ENCODE peak calls at places on chromosomes 2 and 18, in ten cellular contexts. One of them, this sample, is unnamed.

GRCh38 chr2:101124684-101125366 is 26.4 kb downstream of the TBC1D8 start:
- DNase-seq in foreskin fibroblast: peak
- DNase-seq in GM13976: no peak
- DNase-seq in upper lobe of right lung: peak
- DNase-seq in fibroblast of lung: peak
- DNase-seq in brain microvascular endothelial cell: peak
- DNase-seq in cardiac fibroblast: peak
- DNase-seq in CD8-positive, alpha-beta T cell: no peak
- DNase-seq in IMR-90: peak
- DNase-seq in omental fat pad: peak
- DNase-seq in this sample: no peak

GRCh38 chr2:14632133-14632936 is at the start of gene LRATD1:
- DNase-seq in foreskin fibroblast: peak
- DNase-seq in GM13976: peak
- DNase-seq in upper lobe of right lung: peak
- DNase-seq in fibroblast of lung: peak
- DNase-seq in brain microvascular endothelial cell: peak
- DNase-seq in cardiac fibroblast: peak
- DNase-seq in CD8-positive, alpha-beta T cell: no peak
- DNase-seq in IMR-90: peak
- DNase-seq in omental fat pad: peak
- DNase-seq in this sample: no peak

GRCh38 chr2:183088061-183088460 is 9.5 kb downstream of the DUSP19 start:
- DNase-seq in foreskin fibroblast: no peak
- DNase-seq in GM13976: no peak
- DNase-seq in upper lobe of right lung: no peak
- DNase-seq in fibroblast of lung: no peak
- DNase-seq in brain microvascular endothelial cell: no peak
- DNase-seq in cardiac fibroblast: no peak
- DNase-seq in CD8-positive, alpha-beta T cell: no peak
- DNase-seq in IMR-90: no peak
- DNase-seq in omental fat pad: no peak
- DNase-seq in this sample: no peak

GRCh38 chr2:43060435-43061016 is 165.9 kb downstream of the ZFP36L2 start:
- DNase-seq in foreskin fibroblast: no peak
- DNase-seq in GM13976: no peak
- DNase-seq in upper lobe of right lung: no peak
- DNase-seq in fibroblast of lung: no peak
- DNase-seq in brain microvascular endothelial cell: no peak
- DNase-seq in cardiac fibroblast: no peak
- DNase-seq in CD8-positive, alpha-beta T cell: no peak
- DNase-seq in IMR-90: no peak
- DNase-seq in omental fat pad: no peak
- DNase-seq in this sample: no peak

GRCh38 chr2:192190474-192190873 is 4.3 kb downstream of the TMEFF2 start:
- DNase-seq in foreskin fibroblast: peak
- DNase-seq in GM13976: no peak
- DNase-seq in upper lobe of right lung: no peak
- DNase-seq in fibroblast of lung: peak
- DNase-seq in brain microvascular endothelial cell: peak
- DNase-seq in cardiac fibroblast: peak
- DNase-seq in CD8-positive, alpha-beta T cell: no peak
- DNase-seq in IMR-90: peak
- DNase-seq in omental fat pad: no peak
- DNase-seq in this sample: no peak

GRCh38 chr2:162123806-162124758 is 28.0 kb downstream of the GCG start:
- DNase-seq in foreskin fibroblast: peak
- DNase-seq in GM13976: peak
- DNase-seq in upper lobe of right lung: no peak
- DNase-seq in fibroblast of lung: peak
- DNase-seq in brain microvascular endothelial cell: no peak
- DNase-seq in cardiac fibroblast: peak
- DNase-seq in CD8-positive, alpha-beta T cell: no peak
- DNase-seq in IMR-90: peak
- DNase-seq in omental fat pad: no peak
- DNase-seq in this sample: no peak

GRCh38 chr2:67923696-67924095 is 139.1 kb downstream of the C1D start:
- DNase-seq in foreskin fibroblast: peak
- DNase-seq in GM13976: no peak
- DNase-seq in upper lobe of right lung: no peak
- DNase-seq in fibroblast of lung: peak
- DNase-seq in brain microvascular endothelial cell: no peak
- DNase-seq in cardiac fibroblast: peak
- DNase-seq in CD8-positive, alpha-beta T cell: no peak
- DNase-seq in IMR-90: no peak
- DNase-seq in omental fat pad: no peak
- DNase-seq in this sample: no peak

GRCh38 chr2:10103179-10103578 is 19.4 kb upstream of the RRM2 start:
- DNase-seq in foreskin fibroblast: no peak
- DNase-seq in GM13976: no peak
- DNase-seq in upper lobe of right lung: no peak
- DNase-seq in fibroblast of lung: no peak
- DNase-seq in brain microvascular endothelial cell: no peak
- DNase-seq in cardiac fibroblast: no peak
- DNase-seq in CD8-positive, alpha-beta T cell: no peak
- DNase-seq in IMR-90: no peak
- DNase-seq in omental fat pad: no peak
- DNase-seq in this sample: no peak

GRCh38 chr2:34096552-34097171 is 497.6 kb upstream of the FAM98A start:
- DNase-seq in foreskin fibroblast: peak
- DNase-seq in GM13976: peak
- DNase-seq in upper lobe of right lung: no peak
- DNase-seq in fibroblast of lung: peak
- DNase-seq in brain microvascular endothelial cell: peak
- DNase-seq in cardiac fibroblast: peak
- DNase-seq in CD8-positive, alpha-beta T cell: peak
- DNase-seq in IMR-90: peak
- DNase-seq in omental fat pad: no peak
- DNase-seq in this sample: no peak

GRCh38 chr18:79047556-79048244 is 21.5 kb upstream of the ATP9B start:
- DNase-seq in foreskin fibroblast: no peak
- DNase-seq in GM13976: no peak
- DNase-seq in upper lobe of right lung: no peak
- DNase-seq in fibroblast of lung: no peak
- DNase-seq in brain microvascular endothelial cell: no peak
- DNase-seq in cardiac fibroblast: no peak
- DNase-seq in CD8-positive, alpha-beta T cell: no peak
- DNase-seq in IMR-90: no peak
- DNase-seq in omental fat pad: no peak
- DNase-seq in this sample: no peak

GRCh38 chr2:151523825-151524224 is 114.1 kb downstream of the RIF1 start:
- DNase-seq in foreskin fibroblast: peak
- DNase-seq in GM13976: no peak
- DNase-seq in upper lobe of right lung: no peak
- DNase-seq in fibroblast of lung: no peak
- DNase-seq in brain microvascular endothelial cell: no peak
- DNase-seq in cardiac fibroblast: no peak
- DNase-seq in CD8-positive, alpha-beta T cell: no peak
- DNase-seq in IMR-90: peak
- DNase-seq in omental fat pad: no peak
- DNase-seq in this sample: no peak

GRCh38 chr2:110017-110416 is 63.7 kb upstream of the FAM110C start:
- DNase-seq in foreskin fibroblast: no peak
- DNase-seq in GM13976: no peak
- DNase-seq in upper lobe of right lung: no peak
- DNase-seq in fibroblast of lung: no peak
- DNase-seq in brain microvascular endothelial cell: no peak
- DNase-seq in cardiac fibroblast: no peak
- DNase-seq in CD8-positive, alpha-beta T cell: no peak
- DNase-seq in IMR-90: no peak
- DNase-seq in omental fat pad: no peak
- DNase-seq in this sample: no peak

GRCh38 chr2:167844714-167845530 is 402.5 kb downstream of the STK39 start:
- DNase-seq in foreskin fibroblast: no peak
- DNase-seq in GM13976: no peak
- DNase-seq in upper lobe of right lung: no peak
- DNase-seq in fibroblast of lung: no peak
- DNase-seq in brain microvascular endothelial cell: no peak
- DNase-seq in cardiac fibroblast: no peak
- DNase-seq in CD8-positive, alpha-beta T cell: no peak
- DNase-seq in IMR-90: no peak
- DNase-seq in omental fat pad: no peak
- DNase-seq in this sample: no peak

GRCh38 chr18:51069885-51070284 is 39.9 kb downstream of the SMAD4 start:
- DNase-seq in foreskin fibroblast: no peak
- DNase-seq in GM13976: no peak
- DNase-seq in upper lobe of right lung: no peak
- DNase-seq in fibroblast of lung: no peak
- DNase-seq in brain microvascular endothelial cell: no peak
- DNase-seq in cardiac fibroblast: no peak
- DNase-seq in CD8-positive, alpha-beta T cell: no peak
- DNase-seq in IMR-90: peak
- DNase-seq in omental fat pad: no peak
- DNase-seq in this sample: no peak

GRCh38 chr18:51070545-51070944 is 40.5 kb downstream of the SMAD4 start:
- DNase-seq in foreskin fibroblast: peak
- DNase-seq in GM13976: no peak
- DNase-seq in upper lobe of right lung: no peak
- DNase-seq in fibroblast of lung: peak
- DNase-seq in brain microvascular endothelial cell: peak
- DNase-seq in cardiac fibroblast: peak
- DNase-seq in CD8-positive, alpha-beta T cell: no peak
- DNase-seq in IMR-90: peak
- DNase-seq in omental fat pad: no peak
- DNase-seq in this sample: no peak

GRCh38 chr18:51064256-51064655 is 34.2 kb downstream of the SMAD4 start:
- DNase-seq in foreskin fibroblast: no peak
- DNase-seq in GM13976: no peak
- DNase-seq in upper lobe of right lung: no peak
- DNase-seq in fibroblast of lung: no peak
- DNase-seq in brain microvascular endothelial cell: no peak
- DNase-seq in cardiac fibroblast: no peak
- DNase-seq in CD8-positive, alpha-beta T cell: no peak
- DNase-seq in IMR-90: no peak
- DNase-seq in omental fat pad: no peak
- DNase-seq in this sample: no peak

GRCh38 chr18:51068111-51068510 is 38.1 kb downstream of the SMAD4 start:
- DNase-seq in foreskin fibroblast: peak
- DNase-seq in GM13976: no peak
- DNase-seq in upper lobe of right lung: no peak
- DNase-seq in fibroblast of lung: peak
- DNase-seq in brain microvascular endothelial cell: peak
- DNase-seq in cardiac fibroblast: peak
- DNase-seq in CD8-positive, alpha-beta T cell: no peak
- DNase-seq in IMR-90: peak
- DNase-seq in omental fat pad: no peak
- DNase-seq in this sample: no peak

GRCh38 chr18:51066273-51066672 is 36.3 kb downstream of the SMAD4 start:
- DNase-seq in foreskin fibroblast: peak
- DNase-seq in GM13976: no peak
- DNase-seq in upper lobe of right lung: no peak
- DNase-seq in fibroblast of lung: peak
- DNase-seq in brain microvascular endothelial cell: no peak
- DNase-seq in cardiac fibroblast: peak
- DNase-seq in CD8-positive, alpha-beta T cell: no peak
- DNase-seq in IMR-90: peak
- DNase-seq in omental fat pad: no peak
- DNase-seq in this sample: no peak
- TF ChIP-seq CTCF in foreskin fibroblast: no peak
- TF ChIP-seq CTCF in GM13976: no peak
- TF ChIP-seq CTCF in upper lobe of right lung: no peak
- TF ChIP-seq CTCF in fibroblast of lung: no peak
- TF ChIP-seq CTCF in brain microvascular endothelial cell: no peak
- TF ChIP-seq CTCF in cardiac fibroblast: no peak
- TF ChIP-seq CTCF in CD8-positive, alpha-beta T cell: no peak
- TF ChIP-seq CTCF in IMR-90: no peak
- TF ChIP-seq CTCF in omental fat pad: no peak
- TF ChIP-seq CTCF in this sample: peak

GRCh38 chr18:45837283-45838070 is 12.0 kb downstream of the SIGLEC15 start:
- DNase-seq in foreskin fibroblast: peak
- DNase-seq in GM13976: peak
- DNase-seq in upper lobe of right lung: peak
- DNase-seq in fibroblast of lung: peak
- DNase-seq in brain microvascular endothelial cell: no peak
- DNase-seq in cardiac fibroblast: peak
- DNase-seq in CD8-positive, alpha-beta T cell: peak
- DNase-seq in IMR-90: no peak
- DNase-seq in omental fat pad: no peak
- DNase-seq in this sample: peak
- TF ChIP-seq CTCF in foreskin fibroblast: peak
- TF ChIP-seq CTCF in GM13976: peak
- TF ChIP-seq CTCF in upper lobe of right lung: peak
- TF ChIP-seq CTCF in fibroblast of lung: peak
- TF ChIP-seq CTCF in brain microvascular endothelial cell: no peak
- TF ChIP-seq CTCF in cardiac fibroblast: no peak
- TF ChIP-seq CTCF in CD8-positive, alpha-beta T cell: no peak
- TF ChIP-seq CTCF in IMR-90: no peak
- TF ChIP-seq CTCF in omental fat pad: no peak
- TF ChIP-seq CTCF in this sample: peak

GRCh38 chr2:27051902-27052645 is 606 bp downstream of the AGBL5 start:
- DNase-seq in foreskin fibroblast: peak
- DNase-seq in GM13976: peak
- DNase-seq in upper lobe of right lung: peak
- DNase-seq in fibroblast of lung: no peak
- DNase-seq in brain microvascular endothelial cell: no peak
- DNase-seq in cardiac fibroblast: no peak
- DNase-seq in CD8-positive, alpha-beta T cell: peak
- DNase-seq in IMR-90: no peak
- DNase-seq in omental fat pad: no peak
- DNase-seq in this sample: no peak

GRCh38 chr2:27053321-27053720 is 1.9 kb downstream of the AGBL5 start:
- DNase-seq in foreskin fibroblast: no peak
- DNase-seq in GM13976: no peak
- DNase-seq in upper lobe of right lung: no peak
- DNase-seq in fibroblast of lung: no peak
- DNase-seq in brain microvascular endothelial cell: no peak
- DNase-seq in cardiac fibroblast: no peak
- DNase-seq in CD8-positive, alpha-beta T cell: no peak
- DNase-seq in IMR-90: no peak
- DNase-seq in omental fat pad: no peak
- DNase-seq in this sample: no peak

GRCh38 chr2:27050996-27051901 is at the start of gene AGBL5:
- DNase-seq in foreskin fibroblast: peak
- DNase-seq in GM13976: peak
- DNase-seq in upper lobe of right lung: peak
- DNase-seq in fibroblast of lung: peak
- DNase-seq in brain microvascular endothelial cell: peak
- DNase-seq in cardiac fibroblast: peak
- DNase-seq in CD8-positive, alpha-beta T cell: peak
- DNase-seq in IMR-90: peak
- DNase-seq in omental fat pad: peak
- DNase-seq in this sample: peak

GRCh38 chr2:27049422-27050280 is 1.8 kb upstream of the AGBL5 start:
- DNase-seq in foreskin fibroblast: no peak
- DNase-seq in GM13976: peak
- DNase-seq in upper lobe of right lung: peak
- DNase-seq in fibroblast of lung: no peak
- DNase-seq in brain microvascular endothelial cell: no peak
- DNase-seq in cardiac fibroblast: no peak
- DNase-seq in CD8-positive, alpha-beta T cell: peak
- DNase-seq in IMR-90: no peak
- DNase-seq in omental fat pad: no peak
- DNase-seq in this sample: peak

GRCh38 chr2:27050281-27050995 is 1.0 kb upstream of the AGBL5 start:
- DNase-seq in foreskin fibroblast: peak
- DNase-seq in GM13976: peak
- DNase-seq in upper lobe of right lung: peak
- DNase-seq in fibroblast of lung: peak
- DNase-seq in brain microvascular endothelial cell: peak
- DNase-seq in cardiac fibroblast: peak
- DNase-seq in CD8-positive, alpha-beta T cell: peak
- DNase-seq in IMR-90: peak
- DNase-seq in omental fat pad: peak
- DNase-seq in this sample: peak
- TF ChIP-seq CTCF in foreskin fibroblast: peak
- TF ChIP-seq CTCF in GM13976: no peak
- TF ChIP-seq CTCF in upper lobe of right lung: peak
- TF ChIP-seq CTCF in fibroblast of lung: peak
- TF ChIP-seq CTCF in brain microvascular endothelial cell: peak
- TF ChIP-seq CTCF in cardiac fibroblast: peak
- TF ChIP-seq CTCF in CD8-positive, alpha-beta T cell: peak
- TF ChIP-seq CTCF in IMR-90: peak
- TF ChIP-seq CTCF in omental fat pad: no peak
- TF ChIP-seq CTCF in this sample: no peak

GRCh38 chr2:119475225-119475856 is 43.7 kb downstream of the TMEM37 start:
- DNase-seq in foreskin fibroblast: no peak
- DNase-seq in GM13976: no peak
- DNase-seq in upper lobe of right lung: no peak
- DNase-seq in fibroblast of lung: no peak
- DNase-seq in brain microvascular endothelial cell: no peak
- DNase-seq in cardiac fibroblast: no peak
- DNase-seq in CD8-positive, alpha-beta T cell: no peak
- DNase-seq in IMR-90: no peak
- DNase-seq in omental fat pad: no peak
- DNase-seq in this sample: no peak
- TF ChIP-seq CTCF in foreskin fibroblast: no peak
- TF ChIP-seq CTCF in GM13976: no peak
- TF ChIP-seq CTCF in upper lobe of right lung: no peak
- TF ChIP-seq CTCF in fibroblast of lung: no peak
- TF ChIP-seq CTCF in brain microvascular endothelial cell: no peak
- TF ChIP-seq CTCF in cardiac fibroblast: no peak
- TF ChIP-seq CTCF in CD8-positive, alpha-beta T cell: no peak
- TF ChIP-seq CTCF in IMR-90: no peak
- TF ChIP-seq CTCF in omental fat pad: no peak
- TF ChIP-seq CTCF in this sample: no peak